ENCODE peak calls at places on chromosome 13, in four cellular contexts. H is amniotic stem cell; F is hepatic stellate cell; R is activated CD4-positive, alpha-beta T cell treated with anti-CD3 and anti-CD28 coated beads for 4 hours. Y is an unnamed sample.
A peak's percentile ranks its signal among the peaks of the same experiment; 100 is the strongest.

GRCh38 chr13:31807090-31807541 is 67.8 kb downstream of the RXFP2 start:
- DNase-seq in H (no peak), F (no peak), R (no peak), Y (no peak)

GRCh38 chr13:38686635-38687245 is at the start of gene FREM2:
- DNase-seq in H (no peak), F (no peak), R (no peak), Y (no peak)

GRCh38 chr13:114268344-114269280 is 12.8 kb upstream of the UPF3A start:
- DNase-seq in H (no peak), F (no peak), R (no peak), Y (no peak)

GRCh38 chr13:97359181-97360057 is 74.5 kb upstream of the RAP2A start:
- DNase-seq in H (peak; percentile 40), F (peak; percentile 41), R (peak; percentile 51), Y (peak; percentile 70)

GRCh38 chr13:109198585-109198984 is 569.2 kb downstream of the MYO16 start:
- DNase-seq in H (no peak), F (no peak), R (no peak), Y (no peak)

GRCh38 chr13:86591862-86592261 is 792.6 kb upstream of the SLITRK6 start:
- DNase-seq in H (no peak), F (no peak), R (no peak), Y (no peak)

GRCh38 chr13:98214008-98214643 is 37.1 kb upstream of the RNF113B start:
- DNase-seq in H (no peak), F (peak; percentile 59), R (no peak), Y (peak; percentile 50)

GRCh38 chr13:61029064-61029463 is 386.6 kb downstream of the PCDH20 start:
- DNase-seq in H (no peak), F (no peak), R (no peak), Y (no peak)

GRCh38 chr13:44307844-44308243 is 65.8 kb upstream of the SERP2 start:
- DNase-seq in H (no peak), F (no peak), R (no peak), Y (no peak)

GRCh38 chr13:98206946-98207345 is 29.9 kb upstream of the RNF113B start:
- DNase-seq in H (no peak), F (peak; percentile 80), R (no peak), Y (peak; percentile 74)

GRCh38 chr13:47621931-47622330 is 379.1 kb downstream of the SUCLA2 start:
- DNase-seq in H (no peak), F (no peak), R (no peak), Y (no peak)

GRCh38 chr13:30441304-30441703 is 19.0 kb downstream of the UBE2L5 start:
- DNase-seq in H (no peak), F (no peak), R (no peak), Y (no peak)

GRCh38 chr13:24348797-24349515 is 39.6 kb downstream of the C1QTNF9 start:
- DNase-seq in H (no peak), F (no peak), R (no peak), Y (no peak)

GRCh38 chr13:36913463-36913862 is 6.6 kb downstream of the SMAD9 start:
- DNase-seq in H (no peak), F (no peak), R (no peak), Y (no peak)

GRCh38 chr13:71015021-71015420 is 852.0 kb downstream of the DACH1 start:
- DNase-seq in H (no peak), F (no peak), R (no peak), Y (no peak)

GRCh38 chr13:27005556-27005955 is 166.1 kb downstream of the USP12 start:
- DNase-seq in H (no peak), F (no peak), R (no peak), Y (no peak)

GRCh38 chr13:77876176-77876575 is 42.5 kb downstream of the EDNRB start:
- DNase-seq in H (no peak), F (no peak), R (no peak), Y (peak; percentile 14)

GRCh38 chr13:39688278-39688677 is 32.8 kb downstream of the COG6 start:
- DNase-seq in H (no peak), F (no peak), R (no peak), Y (no peak)

GRCh38 chr13:94480672-94481145 is 1.2 kb upstream of the DCT start:
- DNase-seq in H (no peak), F (no peak), R (no peak), Y (no peak)

GRCh38 chr13:48783181-48783630 is 129.5 kb downstream of the CYSLTR2 start:
- DNase-seq in H (no peak), F (peak; percentile 24), R (no peak), Y (peak; percentile 78)

GRCh38 chr13:57017357-57017756 is 123.4 kb upstream of the PRR20A start:
- DNase-seq in H (no peak), F (no peak), R (no peak), Y (no peak)

GRCh38 chr13:74026753-74027152 is 107.5 kb downstream of the KLF12 start:
- DNase-seq in H (no peak), F (no peak), R (peak; percentile 72), Y (no peak)

GRCh38 chr13:51277943-51278342 is 55.7 kb downstream of the FAM124A start:
- DNase-seq in H (no peak), F (no peak), R (no peak), Y (no peak)

GRCh38 chr13:59566544-59566943 is 597.2 kb downstream of the DIAPH3 start:
- DNase-seq in H (no peak), F (no peak), R (no peak), Y (no peak)

GRCh38 chr13:99000137-99000536 is 22.3 kb upstream of the DOCK9 start:
- DNase-seq in H (no peak), F (no peak), R (no peak), Y (no peak)

GRCh38 chr13:39820606-39821005 is 165.1 kb downstream of the COG6 start:
- DNase-seq in H (no peak), F (no peak), R (no peak), Y (no peak)

Y was measured in AG08396.